ENCODE peak calls at places on chromosomes 12 and 14, in five cellular contexts. One of them, this sample, is unnamed.

GRCh38 chr12:82524020-82524419 is 162.7 kb upstream of the TMTC2 start:
- DNase-seq in suprapubic skin: no peak
- DNase-seq in HCT116: no peak
- DNase-seq in Peyer's patch: no peak
- DNase-seq in IMR-90: no peak
- DNase-seq in this sample: no peak

GRCh38 chr14:100105357-100106169 is 40.3 kb downstream of the EVL start:
- DNase-seq in Peyer's patch: no peak
- DNase-seq in suprapubic skin: peak; percentile 67
- DNase-seq in HCT116: no peak
- DNase-seq in IMR-90: no peak
- DNase-seq in this sample: no peak

GRCh38 chr14:22928237-22929103 is 706 bp downstream of the PRMT5 start:
- DNase-seq in HCT116: no peak
- DNase-seq in Peyer's patch: no peak
- DNase-seq in IMR-90: no peak
- DNase-seq in suprapubic skin: no peak
- DNase-seq in this sample: no peak

GRCh38 chr14:79395061-79395460 is 816.2 kb downstream of the DIO2 start:
- DNase-seq in HCT116: no peak
- DNase-seq in Peyer's patch: no peak
- DNase-seq in IMR-90: peak; percentile 54
- DNase-seq in suprapubic skin: no peak
- DNase-seq in this sample: no peak

GRCh38 chr14:24013654-24014514 is 25.2 kb downstream of the DHRS4L2 start:
- DNase-seq in HCT116: peak; percentile 78
- DNase-seq in IMR-90: peak; percentile 71
- DNase-seq in Peyer's patch: no peak
- DNase-seq in suprapubic skin: no peak
- DNase-seq in this sample: no peak

GRCh38 chr14:105890474-105891220 is 364.3 kb downstream of the TMEM121 start:
- DNase-seq in suprapubic skin: peak; percentile 67
- DNase-seq in Peyer's patch: no peak
- DNase-seq in HCT116: no peak
- DNase-seq in IMR-90: no peak
- DNase-seq in this sample: peak; percentile 79

GRCh38 chr12:30908389-30909087 is 18.0 kb upstream of the TSPAN11 start:
- DNase-seq in Peyer's patch: no peak
- DNase-seq in suprapubic skin: no peak
- DNase-seq in IMR-90: peak; percentile 45
- DNase-seq in HCT116: no peak
- DNase-seq in this sample: peak; percentile 84

GRCh38 chr12:88570103-88570502 is 10.2 kb downstream of the KITLG start:
- DNase-seq in suprapubic skin: no peak
- DNase-seq in IMR-90: peak; percentile 86
- DNase-seq in Peyer's patch: no peak
- DNase-seq in HCT116: no peak
- DNase-seq in this sample: no peak

GRCh38 chr12:46468159-46468558 is 95.6 kb upstream of the SLC38A2 start:
- DNase-seq in Peyer's patch: no peak
- DNase-seq in HCT116: peak; percentile 83
- DNase-seq in IMR-90: no peak
- DNase-seq in suprapubic skin: no peak
- DNase-seq in this sample: no peak

GRCh38 chr14:90060312-90060964 is 1.4 kb upstream of the KCNK13 start:
- DNase-seq in suprapubic skin: no peak
- DNase-seq in HCT116: peak; percentile 59
- DNase-seq in Peyer's patch: no peak
- DNase-seq in IMR-90: peak; percentile 51
- DNase-seq in this sample: no peak

GRCh38 chr14:65208548-65208947 is 106.2 kb upstream of the MAX start:
- DNase-seq in IMR-90: no peak
- DNase-seq in HCT116: no peak
- DNase-seq in Peyer's patch: no peak
- DNase-seq in suprapubic skin: no peak
- DNase-seq in this sample: no peak

GRCh38 chr14:37592288-37593274 is 2.5 kb downstream of the FOXA1 start:
- DNase-seq in suprapubic skin: no peak
- DNase-seq in Peyer's patch: no peak
- DNase-seq in HCT116: no peak
- DNase-seq in IMR-90: no peak
- DNase-seq in this sample: no peak

GRCh38 chr12:48263617-48264016 is 60.5 kb upstream of the OR10AD1 start:
- DNase-seq in HCT116: no peak
- DNase-seq in IMR-90: no peak
- DNase-seq in Peyer's patch: no peak
- DNase-seq in suprapubic skin: no peak
- DNase-seq in this sample: no peak

GRCh38 chr14:56145965-56146364 is 27.8 kb downstream of the PELI2 start:
- DNase-seq in HCT116: no peak
- DNase-seq in IMR-90: peak; percentile 89
- DNase-seq in suprapubic skin: no peak
- DNase-seq in Peyer's patch: no peak
- DNase-seq in this sample: no peak

GRCh38 chr14:71320734-71321555 is 413.7 kb downstream of the PCNX1 start:
- DNase-seq in IMR-90: peak; percentile 69
- DNase-seq in HCT116: no peak
- DNase-seq in suprapubic skin: peak; percentile 82
- DNase-seq in Peyer's patch: peak; percentile 55
- DNase-seq in this sample: no peak

GRCh38 chr14:53850714-53851296 is 105.8 kb downstream of the BMP4 start:
- DNase-seq in suprapubic skin: no peak
- DNase-seq in Peyer's patch: no peak
- DNase-seq in IMR-90: peak; percentile 39
- DNase-seq in HCT116: peak; percentile 40
- DNase-seq in this sample: no peak

GRCh38 chr14:61642246-61642982 is 52.9 kb upstream of the HIF1A start:
- DNase-seq in Peyer's patch: no peak
- DNase-seq in suprapubic skin: no peak
- DNase-seq in IMR-90: peak; percentile 68
- DNase-seq in HCT116: no peak
- DNase-seq in this sample: no peak

GRCh38 chr14:91980157-91980556 is 32.7 kb upstream of the FBLN5 start:
- DNase-seq in HCT116: peak; percentile 75
- DNase-seq in IMR-90: peak; percentile 96
- DNase-seq in Peyer's patch: no peak
- DNase-seq in suprapubic skin: no peak
- DNase-seq in this sample: no peak

GRCh38 chr14:76329150-76329881 is 46.6 kb upstream of the ESRRB start:
- DNase-seq in Peyer's patch: no peak
- DNase-seq in suprapubic skin: no peak
- DNase-seq in HCT116: no peak
- DNase-seq in IMR-90: no peak
- DNase-seq in this sample: no peak

GRCh38 chr12:74586251-74586650 is 48.6 kb downstream of the ATXN7L3B start:
- DNase-seq in IMR-90: no peak
- DNase-seq in Peyer's patch: no peak
- DNase-seq in suprapubic skin: no peak
- DNase-seq in HCT116: no peak
- DNase-seq in this sample: no peak

GRCh38 chr14:70624972-70625371 is 16.7 kb upstream of the TTC9 start:
- DNase-seq in Peyer's patch: no peak
- DNase-seq in HCT116: no peak
- DNase-seq in IMR-90: no peak
- DNase-seq in suprapubic skin: no peak
- DNase-seq in this sample: no peak

GRCh38 chr14:89176090-89176757 is 240.8 kb downstream of the FOXN3 start:
- DNase-seq in suprapubic skin: no peak
- DNase-seq in IMR-90: no peak
- DNase-seq in HCT116: no peak
- DNase-seq in Peyer's patch: no peak
- DNase-seq in this sample: no peak

GRCh38 chr12:51428256-51428655 is 3.6 kb downstream of the SLC4A8 start:
- DNase-seq in IMR-90: no peak
- DNase-seq in suprapubic skin: no peak
- DNase-seq in HCT116: no peak
- DNase-seq in Peyer's patch: no peak
- DNase-seq in this sample: no peak

GRCh38 chr14:61453103-61453767 is 131.9 kb downstream of the PRKCH start:
- DNase-seq in Peyer's patch: no peak
- DNase-seq in suprapubic skin: no peak
- DNase-seq in HCT116: no peak
- DNase-seq in IMR-90: no peak
- DNase-seq in this sample: no peak

GRCh38 chr12:120474092-120474960 is 4.8 kb upstream of the SRSF9 start:
- DNase-seq in Peyer's patch: no peak
- DNase-seq in IMR-90: peak; percentile 80
- DNase-seq in HCT116: peak; percentile 80
- DNase-seq in suprapubic skin: no peak
- DNase-seq in this sample: no peak

GRCh38 chr12:80814453-80814852 is 97.7 kb downstream of the MYF5 start:
- DNase-seq in HCT116: no peak
- DNase-seq in suprapubic skin: no peak
- DNase-seq in IMR-90: no peak
- DNase-seq in Peyer's patch: no peak
- DNase-seq in this sample: no peak

GRCh38 chr14:85443001-85443400 is 86.9 kb upstream of the FLRT2 start:
- DNase-seq in suprapubic skin: no peak
- DNase-seq in IMR-90: peak; percentile 8
- DNase-seq in Peyer's patch: no peak
- DNase-seq in HCT116: no peak
- DNase-seq in this sample: no peak

GRCh38 chr12:43285248-43285647 is 266.8 kb downstream of the ADAMTS20 start:
- DNase-seq in Peyer's patch: no peak
- DNase-seq in HCT116: no peak
- DNase-seq in IMR-90: peak; percentile 98
- DNase-seq in suprapubic skin: no peak
- DNase-seq in this sample: no peak

GRCh38 chr14:70785556-70785955 is 23.8 kb downstream of the MAP3K9 start:
- DNase-seq in IMR-90: no peak
- DNase-seq in suprapubic skin: no peak
- DNase-seq in HCT116: no peak
- DNase-seq in Peyer's patch: no peak
- DNase-seq in this sample: no peak

GRCh38 chr14:68979722-68980552 is 835 bp upstream of the ACTN1 start:
- DNase-seq in IMR-90: peak; percentile 63
- DNase-seq in HCT116: no peak
- DNase-seq in Peyer's patch: no peak
- DNase-seq in suprapubic skin: peak; percentile 87
- DNase-seq in this sample: no peak

GRCh38 chr12:75698052-75698451 is 186.6 kb upstream of the KRR1 start:
- DNase-seq in suprapubic skin: no peak
- DNase-seq in IMR-90: no peak
- DNase-seq in Peyer's patch: no peak
- DNase-seq in HCT116: peak; percentile 60
- DNase-seq in this sample: no peak

GRCh38 chr12:94761559-94761958 is 111.2 kb upstream of the TMCC3 start:
- DNase-seq in suprapubic skin: no peak
- DNase-seq in Peyer's patch: no peak
- DNase-seq in HCT116: peak; percentile 75
- DNase-seq in IMR-90: peak; percentile 88
- DNase-seq in this sample: no peak

GRCh38 chr12:74185360-74185759 is 352.3 kb upstream of the ATXN7L3B start:
- DNase-seq in suprapubic skin: no peak
- DNase-seq in HCT116: no peak
- DNase-seq in Peyer's patch: no peak
- DNase-seq in IMR-90: no peak
- DNase-seq in this sample: no peak

GRCh38 chr12:13961983-13962382 is 19.4 kb downstream of the GRIN2B start:
- DNase-seq in suprapubic skin: no peak
- DNase-seq in Peyer's patch: no peak
- DNase-seq in IMR-90: no peak
- DNase-seq in HCT116: no peak
- DNase-seq in this sample: no peak

GRCh38 chr12:15164997-15165659 is 56.1 kb downstream of the RERG start:
- DNase-seq in Peyer's patch: no peak
- DNase-seq in HCT116: no peak
- DNase-seq in suprapubic skin: no peak
- DNase-seq in IMR-90: no peak
- DNase-seq in this sample: no peak

GRCh38 chr12:92215358-92215757 is 69.7 kb upstream of the BTG1 start:
- DNase-seq in IMR-90: no peak
- DNase-seq in Peyer's patch: no peak
- DNase-seq in HCT116: no peak
- DNase-seq in suprapubic skin: no peak
- DNase-seq in this sample: no peak
- TF ChIP-seq POLR2A in IMR-90: no peak
- TF ChIP-seq POLR2A in Peyer's patch: no peak
- TF ChIP-seq POLR2A in HCT116: no peak
- TF ChIP-seq POLR2A in suprapubic skin: no peak
- TF ChIP-seq POLR2A in this sample: no peak

GRCh38 chr12:109463776-109464175 is 13.3 kb downstream of the KCTD10 start:
- DNase-seq in HCT116: no peak
- DNase-seq in Peyer's patch: no peak
- DNase-seq in suprapubic skin: no peak
- DNase-seq in IMR-90: no peak
- DNase-seq in this sample: no peak

GRCh38 chr12:109464642-109465351 is 12.3 kb downstream of the KCTD10 start:
- DNase-seq in Peyer's patch: no peak
- DNase-seq in IMR-90: no peak
- DNase-seq in suprapubic skin: no peak
- DNase-seq in HCT116: no peak
- DNase-seq in this sample: no peak

GRCh38 chr12:109461049-109461845 is 15.9 kb downstream of the KCTD10 start:
- DNase-seq in Peyer's patch: no peak
- DNase-seq in HCT116: no peak
- DNase-seq in suprapubic skin: no peak
- DNase-seq in IMR-90: peak; percentile 62
- DNase-seq in this sample: no peak

GRCh38 chr12:109461846-109462766 is 15.0 kb downstream of the KCTD10 start:
- DNase-seq in Peyer's patch: peak; percentile 45
- DNase-seq in suprapubic skin: peak; percentile 96
- DNase-seq in IMR-90: peak; percentile 95
- DNase-seq in HCT116: no peak
- DNase-seq in this sample: no peak

GRCh38 chr12:109462868-109463692 is 14.0 kb downstream of the KCTD10 start:
- DNase-seq in Peyer's patch: peak; percentile 22
- DNase-seq in HCT116: peak; percentile 62
- DNase-seq in IMR-90: peak; percentile 98
- DNase-seq in suprapubic skin: peak; percentile 92
- DNase-seq in this sample: no peak
- TF ChIP-seq CTCF in Peyer's patch: no peak
- TF ChIP-seq CTCF in HCT116: no peak
- TF ChIP-seq CTCF in IMR-90: no peak
- TF ChIP-seq CTCF in suprapubic skin: no peak
- TF ChIP-seq CTCF in this sample: no peak

GRCh38 chr12:20459920-20460319 is 91.6 kb downstream of the PDE3A start:
- DNase-seq in HCT116: no peak
- DNase-seq in IMR-90: no peak
- DNase-seq in Peyer's patch: no peak
- DNase-seq in suprapubic skin: no peak
- DNase-seq in this sample: no peak
- H3K27ac ChIP-seq in HCT116: no peak overlapping the region
- H3K27ac ChIP-seq in IMR-90: no peak overlapping the region
- H3K27ac ChIP-seq in Peyer's patch: no peak overlapping the region
- H3K27ac ChIP-seq in suprapubic skin: no peak overlapping the region
- H3K27ac ChIP-seq in this sample: no peak overlapping the region

GRCh38 chr12:11725616-11726015 is 76.1 kb downstream of the ETV6 start:
- DNase-seq in IMR-90: peak; percentile 28
- DNase-seq in HCT116: no peak
- DNase-seq in suprapubic skin: no peak
- DNase-seq in Peyer's patch: no peak
- DNase-seq in this sample: no peak
- TF ChIP-seq POLR2A in IMR-90: no peak
- TF ChIP-seq POLR2A in HCT116: no peak
- TF ChIP-seq POLR2A in suprapubic skin: no peak
- TF ChIP-seq POLR2A in Peyer's patch: no peak
- TF ChIP-seq POLR2A in this sample: no peak

GRCh38 chr12:108231109-108231905 is 102.2 kb downstream of the WSCD2 start:
- DNase-seq in IMR-90: no peak
- DNase-seq in Peyer's patch: no peak
- DNase-seq in HCT116: no peak
- DNase-seq in suprapubic skin: no peak
- DNase-seq in this sample: no peak
- TF ChIP-seq CTCF in IMR-90: no peak
- TF ChIP-seq CTCF in Peyer's patch: no peak
- TF ChIP-seq CTCF in HCT116: no peak
- TF ChIP-seq CTCF in suprapubic skin: no peak
- TF ChIP-seq CTCF in this sample: no peak

This sample was measured in vagina.